ENCODE peak calls at places on chromosomes 12 and 14, in eight cellular contexts. K is adipocyte, E is A673, T is fibroblast of lung, Y is uterus, I is ascending aorta, A is ovary, L is tibial nerve. R is an unnamed sample.

GRCh38 chr12:126811401-126811800 is 1455.6 kb upstream of the TMEM132C start:
- DNase-seq in I (no peak), L (no peak), E (peak; percentile 81), Y (no peak), T (no peak), K (no peak), A (no peak), R (no peak)

GRCh38 chr14:100775831-100776591 is 49.3 kb downstream of the DLK1 start:
- DNase-seq in Y (peak; percentile 5), L (no peak), T (peak; percentile 58), A (no peak), I (no peak), K (peak; percentile 29), E (no peak), R (no peak)

GRCh38 chr14:54722791-54723432 is 156.0 kb downstream of the SAMD4A start:
- DNase-seq in K (peak; percentile 36), E (peak; percentile 83), L (no peak), A (no peak), I (no peak), T (no peak), Y (no peak), R (no peak)

GRCh38 chr12:103810108-103810507 is 30.9 kb downstream of the NT5DC3 start:
- DNase-seq in K (no peak), A (no peak), Y (no peak), I (no peak), E (no peak), T (no peak), L (no peak), R (no peak)

GRCh38 chr12:1840561-1840960 is 20.2 kb downstream of the LRTM2 start:
- DNase-seq in A (no peak), E (no peak), I (no peak), L (no peak), Y (no peak), K (no peak), T (no peak), R (no peak)

GRCh38 chr14:63897706-63898105 is 44.9 kb downstream of the SYNE2 start:
- DNase-seq in A (no peak), L (no peak), Y (no peak), E (no peak), K (peak; percentile 79), I (no peak), T (peak; percentile 69), R (no peak)

GRCh38 chr14:93536945-93537344 is 106.2 kb downstream of the UNC79 start:
- DNase-seq in I (no peak), A (no peak), K (peak; percentile 4), L (no peak), E (peak; percentile 57), T (no peak), Y (no peak), R (no peak)

GRCh38 chr12:69655616-69656336 is 43.3 kb downstream of the BEST3 start:
- DNase-seq in Y (no peak), T (peak; percentile 77), I (no peak), A (no peak), K (peak; percentile 89), L (no peak), E (no peak), R (no peak)

GRCh38 chr12:125922328-125922727 is 857.1 kb downstream of the AACS start:
- DNase-seq in L (no peak), I (no peak), T (no peak), E (no peak), Y (no peak), K (no peak), A (no peak), R (no peak)

GRCh38 chr14:68667313-68667791 is 125.5 kb downstream of the ZFP36L1 start:
- DNase-seq in E (no peak), T (peak; percentile 75), L (no peak), A (peak; percentile 2), Y (no peak), I (no peak), K (peak; percentile 71), R (no peak)

GRCh38 chr12:125225641-125226040 is 160.4 kb downstream of the AACS start:
- DNase-seq in I (no peak), A (no peak), T (no peak), Y (no peak), L (no peak), K (no peak), E (no peak), R (no peak)

GRCh38 chr12:102879144-102879763 is 37.8 kb downstream of the PAH start:
- DNase-seq in I (no peak), Y (peak; percentile 53), K (peak; percentile 76), T (peak; percentile 8), L (peak; percentile 69), A (no peak), E (peak; percentile 77), R (no peak)

GRCh38 chr14:77638738-77639137 is 22.3 kb upstream of the SPTLC2 start:
- DNase-seq in E (no peak), I (no peak), L (no peak), A (no peak), K (peak; percentile 70), Y (no peak), T (peak; percentile 46), R (no peak)

DNA sequence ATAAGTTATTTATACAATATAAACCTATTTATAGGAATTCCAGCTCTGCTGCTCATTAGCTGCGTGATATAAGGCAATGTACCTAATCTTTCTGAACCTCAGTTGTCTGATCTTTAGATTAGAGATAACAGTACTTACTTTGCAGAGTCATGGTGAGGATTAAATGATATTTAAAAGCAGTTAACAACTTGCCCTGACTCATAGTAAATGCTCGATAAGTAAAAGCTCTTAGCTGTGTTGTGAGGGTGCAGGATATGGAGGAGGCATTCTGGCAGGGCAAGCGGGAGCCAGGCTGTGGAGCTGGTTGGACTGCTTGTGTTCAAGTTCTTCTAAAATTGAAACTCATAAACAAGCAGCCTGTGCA is 140.0 kb upstream of the PRICKLE1 start:
- DNase-seq in Y (no peak), L (no peak), I (no peak), E (no peak), T (no peak), A (no peak), K (no peak), R (no peak)
- H3K4me3 ChIP-seq in Y (no peak overlapping the region), L (no peak overlapping the region), I (no peak overlapping the region), E (no peak overlapping the region), T (no peak overlapping the region), A (no peak overlapping the region), K (no peak overlapping the region), R (no peak overlapping the region)

GRCh38 chr12:22254450-22254849 is 80.1 kb downstream of the ST8SIA1 start:
- DNase-seq in T (no peak), L (no peak), A (no peak), E (no peak), K (no peak), Y (no peak), I (no peak), R (no peak)
- H3K27me3 ChIP-seq in T (no peaks in the 10 kb centered on the region), L (no peaks in the 10 kb centered on the region), A (no peaks in the 10 kb centered on the region), E (no peaks in the 10 kb centered on the region), K (no peaks in the 10 kb centered on the region), Y (no peaks in the 10 kb centered on the region), I (no peaks in the 10 kb centered on the region), R (no peaks in the 10 kb centered on the region)

GRCh38 chr12:68521321-68521839 is 89.3 kb upstream of the RAP1B start:
- DNase-seq in T (peak; percentile 73), K (peak; percentile 88), A (no peak), E (no peak), L (no peak), I (no peak), Y (no peak), R (no peak)
- H3K4me3 ChIP-seq in T (peak overlapping the region; percentile 14), K (peak overlapping the region; percentile 66), A (no peak overlapping the region), E (no peak overlapping the region), L (no peak overlapping the region), I (no peak overlapping the region), Y (no peak overlapping the region), R (no peak overlapping the region)

DNA sequence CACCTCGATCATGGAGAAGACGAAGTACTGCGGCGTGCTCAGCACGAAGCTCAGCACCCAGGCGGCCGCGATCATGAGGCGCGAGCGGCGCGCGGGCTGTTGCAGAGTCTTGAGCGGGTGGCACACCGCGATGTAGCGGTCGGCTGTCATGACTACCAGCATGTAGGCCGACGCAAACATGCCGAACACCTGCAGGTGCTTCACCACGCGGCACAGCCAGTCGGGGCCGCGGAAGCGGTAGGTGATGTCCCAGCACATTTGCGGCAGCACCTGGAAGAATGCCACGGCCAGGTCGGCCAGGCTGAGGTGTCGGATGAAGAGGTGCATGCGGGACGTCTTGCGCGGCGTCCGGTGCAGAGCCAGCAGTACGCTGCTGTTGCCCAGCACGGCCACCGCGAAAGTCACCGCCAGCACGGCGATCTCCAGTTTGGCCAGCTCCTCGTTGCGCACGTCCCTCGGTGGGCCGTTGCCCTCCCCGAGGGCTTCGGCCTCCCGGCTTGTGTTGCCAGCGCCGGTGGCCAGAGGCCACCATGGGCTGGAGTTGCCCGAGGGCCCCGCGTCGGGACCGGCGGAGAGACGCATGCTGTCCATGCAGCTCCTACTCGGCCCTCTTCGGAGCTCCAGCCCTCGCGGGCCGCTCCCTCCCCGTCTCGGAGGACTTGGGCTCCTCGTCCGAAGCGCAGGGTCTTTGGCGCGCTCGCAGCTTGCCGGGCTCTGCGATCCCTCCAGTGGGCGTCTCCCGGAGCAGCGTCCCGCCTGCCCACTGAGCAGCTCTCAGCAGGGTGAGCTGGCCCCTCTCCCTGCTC is 543 bp downstream of the AVPR1A start:
- DNase-seq in T (no peak), K (peak; percentile 10), Y (peak; percentile 15), I (no peak), E (peak; percentile 20), A (peak; percentile 8), L (no peak), R (peak; percentile 14)
- H3K27me3 ChIP-seq in T (peaks cover 26% of the 10 kb centered on the region), K (peaks cover 25% of the 10 kb centered on the region), Y (no peaks in the 10 kb centered on the region), I (peaks cover 4% of the 10 kb centered on the region), E (peaks cover 45% of the 10 kb centered on the region), A (no peaks in the 10 kb centered on the region), L (peaks cover 62% of the 10 kb centered on the region), R (peaks cover 8% of the 10 kb centered on the region)

DNA sequence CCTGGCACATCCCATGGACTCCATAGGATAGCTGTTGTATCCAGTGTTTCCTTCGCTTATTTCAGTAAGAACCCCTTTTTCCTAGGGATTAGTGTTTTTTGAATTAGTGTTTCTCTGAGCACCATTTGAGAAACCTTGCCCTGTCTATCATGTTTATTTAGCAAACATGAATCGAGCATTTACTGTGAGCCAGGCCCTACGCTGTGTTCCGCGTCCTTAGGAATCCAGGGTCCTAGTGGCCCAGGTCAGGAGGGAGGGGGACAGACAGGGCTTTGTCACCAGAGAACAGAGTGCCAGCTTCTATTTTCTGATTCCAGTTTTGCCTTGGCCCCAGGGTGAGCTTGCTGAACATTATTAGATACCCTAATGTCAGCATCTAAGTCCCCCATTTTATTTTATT is 2.5 kb downstream of the TEAD4 start:
- DNase-seq in L (no peak), Y (no peak), K (no peak), A (no peak), E (no peak), I (no peak), T (no peak), R (no peak)
- H3K4me3 ChIP-seq in L (no peak overlapping the region), Y (no peak overlapping the region), K (no peak overlapping the region), A (no peak overlapping the region), E (no peak overlapping the region), I (no peak overlapping the region), T (no peak overlapping the region), R (peak overlapping the region; percentile 61)

GRCh38 chr12:99093166-99093565 is 448.1 kb downstream of the APAF1 start:
- DNase-seq in E (no peak), L (no peak), I (no peak), Y (no peak), A (no peak), T (no peak), K (no peak), R (no peak)
- H3K27me3 ChIP-seq in E (peaks cover 15% of the 10 kb centered on the region), L (no peaks in the 10 kb centered on the region), I (no peaks in the 10 kb centered on the region), Y (no peaks in the 10 kb centered on the region), A (no peaks in the 10 kb centered on the region), T (no peaks in the 10 kb centered on the region), K (no peaks in the 10 kb centered on the region), R (no peaks in the 10 kb centered on the region)